ENCODE peak calls at places on chromosomes 11 and 22, in five cellular contexts. G is ovary, J is A549, X is suprapubic skin, F is stomach. H is an unnamed sample.

GRCh38 chr11:79100093-79100704 is 340.6 kb downstream of the TENM4 start:
- DNase-seq in G (peak; percentile 46), F (peak; percentile 32), X (no peak), J (peak; percentile 70), H (no peak)

GRCh38 chr11:33689089-33689488 is 11.5 kb downstream of the C11orf91 start:
- DNase-seq in F (no peak), G (no peak), J (peak; percentile 71), X (no peak), H (no peak)

GRCh38 chr11:20342347-20343279 is 20.9 kb upstream of the HTATIP2 start:
- DNase-seq in G (no peak), F (no peak), J (no peak), X (no peak), H (no peak)

GRCh38 chr22:20291604-20292063 is 23.5 kb upstream of the RTN4R start:
- DNase-seq in X (no peak), J (no peak), G (no peak), F (no peak), H (no peak)

GRCh38 chr11:126880872-126881271 is 119.7 kb downstream of the KIRREL3 start:
- DNase-seq in J (no peak), F (no peak), G (no peak), X (no peak), H (no peak)

GRCh38 chr22:38843201-38843715 is 570 bp downstream of the NPTXR start:
- DNase-seq in G (peak; percentile 56), J (peak; percentile 68), F (peak; percentile 38), X (no peak), H (no peak)

GRCh38 chr11:72216638-72217037 is at the start of gene FOLR2:
- DNase-seq in G (no peak), J (no peak), F (peak; percentile 13), X (peak; percentile 40), H (no peak)

GRCh38 chr11:85346484-85346883 is 280.7 kb downstream of the DLG2 start:
- DNase-seq in X (no peak), F (no peak), J (no peak), G (no peak), H (no peak)

GRCh38 chr11:77039491-77040400 is 5.5 kb downstream of the B3GNT6 start:
- DNase-seq in J (no peak), X (peak; percentile 60), G (no peak), F (no peak), H (no peak)

GRCh38 chr11:95074806-95075563 is 8.3 kb downstream of the SRSF8 start:
- DNase-seq in F (peak; percentile 86), J (no peak), X (peak; percentile 76), G (peak; percentile 45), H (no peak)

GRCh38 chr11:73210916-73211667 is 7.0 kb upstream of the P2RY2 start:
- DNase-seq in F (no peak), X (no peak), G (no peak), J (no peak), H (no peak)

GRCh38 chr11:110979696-110980095 is 265.8 kb upstream of the POU2AF2 start:
- DNase-seq in F (no peak), J (no peak), G (no peak), X (no peak), H (no peak)

GRCh38 chr11:134332189-134332631 is 422 bp downstream of the GLB1L2 start:
- DNase-seq in G (no peak), F (no peak), J (no peak), X (no peak), H (no peak)

GRCh38 chr22:45101828-45102227 is 61.9 kb upstream of the NUP50 start:
- DNase-seq in X (no peak), F (peak; percentile 53), J (peak; percentile 74), G (peak; percentile 45), H (no peak)

GRCh38 chr11:96001037-96001436 is 77.1 kb upstream of the MTMR2 start:
- DNase-seq in F (peak; percentile 52), X (peak; percentile 91), J (no peak), G (peak; percentile 96), H (peak; percentile 97)

GRCh38 chr11:34356576-34356917 is 1.3 kb downstream of the ABTB2 start:
- DNase-seq in F (no peak), X (peak; percentile 70), J (peak; percentile 62), G (no peak), H (peak; percentile 88)

GRCh38 chr11:113781682-113782081 is 2.1 kb downstream of the CLDN25 start:
- DNase-seq in X (no peak), G (no peak), F (no peak), J (no peak), H (no peak)

GRCh38 chr11:118618991-118619375 is 11.6 kb downstream of the PHLDB1 start:
- DNase-seq in F (no peak), J (no peak), G (peak; percentile 55), X (peak; percentile 85), H (no peak)

GRCh38 chr11:2576536-2576935 is 123.3 kb downstream of the KCNQ1OT1 start:
- DNase-seq in X (peak; percentile 44), G (peak; percentile 13), J (no peak), F (no peak), H (no peak)

GRCh38 chr11:67489203-67489859 is 6.5 kb downstream of the AIP start:
- DNase-seq in F (no peak), J (no peak), X (no peak), G (no peak), H (no peak)

GRCh38 chr11:105000167-105000566 is 22.8 kb downstream of the CASP5 start:
- DNase-seq in G (no peak), F (no peak), X (no peak), J (peak; percentile 31), H (no peak)

GRCh38 chr22:26901228-26901816 is 243.9 kb downstream of the MIAT start:
- DNase-seq in G (no peak), F (no peak), X (no peak), J (no peak), H (no peak)

GRCh38 chr11:76680517-76681425 is 10.2 kb upstream of the LRRC32 start:
- DNase-seq in X (peak; percentile 84), G (peak; percentile 78), J (peak; percentile 73), F (peak; percentile 66), H (no peak)

GRCh38 chr11:44550123-44550522 is 15.3 kb upstream of the CD82 start:
- DNase-seq in X (no peak), J (no peak), F (no peak), G (no peak), H (no peak)

GRCh38 chr22:44495629-44496028 is 2.4 kb downstream of the RTL6 start:
- DNase-seq in G (no peak), F (no peak), X (no peak), J (no peak), H (no peak)

GRCh38 chr11:133388975-133389568 is 143.2 kb downstream of the OPCML start:
- DNase-seq in X (no peak), G (no peak), F (no peak), J (no peak), H (peak; percentile 78)

GRCh38 chr11:48129697-48130395 is 86.8 kb upstream of the OR4B1 start:
- DNase-seq in X (no peak), F (no peak), G (no peak), J (no peak), H (no peak)

GRCh38 chr11:61903845-61904244 is 12.5 kb upstream of the FADS3 start:
- DNase-seq in G (no peak), J (no peak), F (no peak), X (no peak), H (no peak)

GRCh38 chr11:61906522-61906909 is 10.8 kb downstream of the RAB3IL1 start:
- DNase-seq in J (no peak), X (no peak), F (no peak), G (no peak), H (no peak)

GRCh38 chr11:61905801-61906521 is 11.4 kb downstream of the RAB3IL1 start:
- DNase-seq in X (no peak), G (no peak), J (no peak), F (no peak), H (no peak)

GRCh38 chr11:61905067-61905696 is 12.2 kb downstream of the RAB3IL1 start:
- DNase-seq in X (no peak), G (no peak), F (no peak), J (no peak), H (no peak)

GRCh38 chr11:61904539-61905048 is 12.8 kb downstream of the RAB3IL1 start:
- DNase-seq in J (no peak), F (peak; percentile 81), G (no peak), X (no peak), H (no peak)
- H3K4me1 ChIP-seq in J (no peaks in the 10 kb centered on the region), F (no peaks in the 10 kb centered on the region), G (peaks cover 14% of the 10 kb centered on the region), X (peaks cover 13% of the 10 kb centered on the region), H (peaks cover 19% of the 10 kb centered on the region)

DNA sequence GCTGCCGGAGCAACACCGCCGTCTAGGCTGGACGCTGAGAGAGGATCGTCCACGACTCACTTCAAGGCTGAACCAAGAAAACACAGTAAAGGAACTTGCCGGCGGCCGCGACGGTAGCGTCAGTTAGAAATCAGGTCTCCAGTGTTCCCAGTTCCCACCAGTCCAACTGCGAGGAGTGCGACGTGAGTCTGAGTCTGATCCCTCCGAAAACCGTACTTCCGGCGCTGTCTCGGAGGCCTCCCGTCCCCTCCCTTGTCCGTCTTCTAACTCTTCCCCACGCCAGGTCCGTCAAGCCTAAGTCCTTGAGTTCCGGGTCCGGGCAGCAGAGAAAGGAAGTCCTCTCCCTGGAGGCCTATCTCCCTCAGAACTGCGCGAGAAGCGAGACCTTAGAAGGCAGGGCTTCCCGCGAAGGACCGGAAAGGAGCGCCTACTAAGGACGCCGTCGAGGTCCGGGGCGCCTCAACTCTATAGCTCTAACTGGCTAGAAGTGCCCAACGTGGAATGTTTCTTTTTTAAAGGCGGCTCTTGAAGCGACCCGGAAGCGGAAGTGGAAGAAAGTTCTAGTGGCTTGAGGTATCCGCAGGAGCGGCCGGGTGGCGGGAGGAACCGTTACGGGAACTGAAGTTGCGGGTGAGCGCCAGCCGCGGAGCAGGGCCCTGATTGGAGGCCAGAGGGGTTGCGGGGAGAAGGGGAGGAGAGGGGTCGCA is at the start of the genes BANF1 and EIF1AD:
- DNase-seq in J (peak; percentile 99), X (peak; percentile 96), G (peak; percentile 92), F (peak; percentile 92), H (peak; percentile 97)
- TF ChIP-seq EP300 in J (no peak), X (no peak), G (no peak), F (no peak), H (no peak)

GRCh38 chr11:45853616-45854219 is 6.4 kb downstream of the CRY2 start:
- DNase-seq in X (no peak), G (no peak), F (no peak), J (no peak), H (no peak)

GRCh38 chr11:45852018-45852711 is 4.9 kb downstream of the CRY2 start:
- DNase-seq in X (no peak), J (no peak), F (no peak), G (no peak), H (no peak)

GRCh38 chr11:45855308-45855707 is 8.0 kb downstream of the CRY2 start:
- DNase-seq in G (no peak), J (no peak), X (no peak), F (no peak), H (no peak)

GRCh38 chr11:45850446-45850845 is 3.2 kb downstream of the CRY2 start:
- DNase-seq in F (no peak), G (no peak), J (no peak), X (no peak), H (no peak)

DNA sequence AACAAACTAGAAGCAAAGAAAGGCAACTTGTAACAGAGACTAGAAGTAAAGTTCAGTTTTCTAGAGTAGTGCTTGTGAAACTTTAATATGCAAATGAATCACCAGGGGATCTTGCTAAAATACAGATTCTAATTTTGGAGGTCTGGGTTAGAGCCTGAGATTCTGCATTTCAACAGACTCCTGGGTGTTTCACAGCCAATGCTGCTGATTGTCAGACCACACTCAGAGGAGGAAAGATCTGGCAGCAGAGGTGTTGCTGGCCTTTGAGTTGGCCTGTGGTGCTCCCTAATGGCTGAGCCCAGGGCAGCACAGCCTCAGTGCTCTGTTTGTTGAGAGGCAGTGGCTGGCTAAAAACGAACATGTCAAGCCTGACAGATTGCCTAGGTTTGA is 5.4 kb downstream of the CRY2 start:
- DNase-seq in G (no peak), F (no peak), J (no peak), X (no peak), H (no peak)
- H3K4me1 ChIP-seq in G (peaks cover 21% of the 10 kb centered on the region), F (peaks cover 64% of the 10 kb centered on the region), J (peaks cover 8% of the 10 kb centered on the region), X (peaks cover 93% of the 10 kb centered on the region), H (peaks cover 98% of the 10 kb centered on the region)

GRCh38 chr22:39859903-39860588 is 33.5 kb downstream of the ENTHD1 start:
- DNase-seq in X (no peak), G (no peak), J (no peak), F (no peak), H (no peak)
- TF ChIP-seq EP300 in X (no peak), G (no peak), J (no peak), F (no peak), H (no peak)

H was measured in esophagus muscularis mucosa.